ENCODE peak calls at places on chromosomes 13 and 19, in six cellular contexts. N is H1, A is HCT116, S is HepG2, Y is GM12878, E is SK-N-SH. L is an unnamed sample.

GRCh38 chr13:79722885-79723445 is 242.0 kb downstream of the NDFIP2 start:
- DNase-seq in N (no peak), A (no peak), S (no peak), Y (no peak), E (no peak), L (no peak)

GRCh38 chr19:44803442-44804428 is 5.2 kb upstream of the BCAM start:
- DNase-seq in N (no peak), A (no peak), S (no peak), Y (no peak), E (peak; percentile 12), L (peak; percentile 86)

GRCh38 chr19:45097776-45098520 is 5.0 kb downstream of the PPP1R37 start:
- DNase-seq in N (no peak), A (no peak), S (peak; percentile 90), Y (no peak), E (no peak), L (no peak)

GRCh38 chr19:10368101-10368803 is 12.1 kb downstream of the TYK2 start:
- DNase-seq in N (no peak), A (no peak), S (no peak), Y (no peak), E (peak; percentile 44), L (no peak)

GRCh38 chr19:1933245-1933644 is 7.7 kb upstream of the CSNK1G2 start:
- DNase-seq in N (no peak), A (no peak), S (no peak), Y (no peak), E (no peak), L (no peak)

GRCh38 chr13:20441879-20442278 is 83.8 kb downstream of the CRYL1 start:
- DNase-seq in N (no peak), A (peak; percentile 62), S (no peak), Y (no peak), E (no peak), L (no peak)

GRCh38 chr19:1429750-1430149 is 8.4 kb upstream of the RPS15 start:
- DNase-seq in N (no peak), A (no peak), S (no peak), Y (no peak), E (no peak), L (no peak)

GRCh38 chr13:72458701-72459100 is 268.7 kb downstream of the MZT1 start:
- DNase-seq in N (no peak), A (no peak), S (no peak), Y (no peak), E (no peak), L (no peak)

GRCh38 chr19:19464339-19465098 is 50.8 kb downstream of the TSSK6 start:
- DNase-seq in N (no peak), A (no peak), S (no peak), Y (no peak), E (no peak), L (no peak)

GRCh38 chr13:23460309-23460708 is 26.8 kb upstream of the SACS start:
- DNase-seq in N (no peak), A (no peak), S (no peak), Y (peak; percentile 71), E (no peak), L (no peak)

GRCh38 chr19:17797397-17798201 is 2.7 kb downstream of the B3GNT3 start:
- DNase-seq in N (no peak), A (peak; percentile 94), S (peak; percentile 95), Y (no peak), E (peak; percentile 48), L (no peak)

GRCh38 chr19:58401825-58402433 is 6.5 kb downstream of the RNF225 start:
- DNase-seq in N (no peak), A (no peak), S (no peak), Y (no peak), E (no peak), L (no peak)

GRCh38 chr13:50910483-50910805 is 853 bp downstream of the RNASEH2B start:
- DNase-seq in N (no peak), A (peak; percentile 27), S (peak; percentile 29), Y (no peak), E (peak; percentile 73), L (no peak)

GRCh38 chr19:52535831-52536800 is 8.6 kb downstream of the ZNF808 start:
- DNase-seq in N (peak; percentile 41), A (no peak), S (no peak), Y (peak; percentile 67), E (peak; percentile 84), L (no peak)

GRCh38 chr13:38657191-38657590 is 29.7 kb upstream of the FREM2 start:
- DNase-seq in N (no peak), A (no peak), S (no peak), Y (no peak), E (no peak), L (no peak)

GRCh38 chr13:45305079-45305478 is 35.9 kb downstream of the TPT1 start:
- DNase-seq in N (no peak), A (no peak), S (no peak), Y (no peak), E (no peak), L (no peak)

GRCh38 chr13:20901668-20902437 is 693 bp downstream of the XPO4 start:
- DNase-seq in N (no peak), A (peak; percentile 15), S (peak; percentile 54), Y (no peak), E (peak; percentile 47), L (no peak)

GRCh38 chr19:2150794-2151338 is 500 bp downstream of the AP3D1 start:
- DNase-seq in N (no peak), A (no peak), S (no peak), Y (no peak), E (no peak), L (no peak)

GRCh38 chr13:79678100-79678499 is 197.1 kb downstream of the NDFIP2 start:
- DNase-seq in N (no peak), A (no peak), S (peak; percentile 24), Y (no peak), E (no peak), L (no peak)

GRCh38 chr13:98462241-98462882 is 114.5 kb downstream of the STK24 start:
- DNase-seq in N (no peak), A (no peak), S (no peak), Y (no peak), E (no peak), L (no peak)

GRCh38 chr13:74825170-74825948 is 656.6 kb downstream of the TBC1D4 start:
- DNase-seq in N (no peak), A (no peak), S (no peak), Y (no peak), E (no peak), L (no peak)

GRCh38 chr13:32824671-32825070 is 191.6 kb upstream of the KL start:
- DNase-seq in N (peak; percentile 57), A (peak; percentile 64), S (no peak), Y (no peak), E (no peak), L (no peak)

GRCh38 chr13:95588721-95589120 is 36.2 kb downstream of the CLDN10 start:
- DNase-seq in N (no peak), A (no peak), S (no peak), Y (no peak), E (no peak), L (no peak)

GRCh38 chr13:102225892-102226291 is 176.0 kb downstream of the FGF14 start:
- DNase-seq in N (no peak), A (no peak), S (no peak), Y (no peak), E (no peak), L (no peak)

GRCh38 chr19:8333771-8334457 is 9.1 kb downstream of the KANK3 start:
- DNase-seq in N (no peak), A (no peak), S (no peak), Y (no peak), E (peak; percentile 38), L (no peak)

GRCh38 chr13:50123002-50123401 is 107.8 kb downstream of the KCNRG start:
- DNase-seq in N (no peak), A (no peak), S (peak; percentile 41), Y (no peak), E (no peak), L (no peak)

GRCh38 chr13:22793598-22794134 is 387.1 kb upstream of the SGCG start:
- DNase-seq in N (no peak), A (peak; percentile 84), S (peak; percentile 99), Y (no peak), E (no peak), L (no peak)

DNA sequence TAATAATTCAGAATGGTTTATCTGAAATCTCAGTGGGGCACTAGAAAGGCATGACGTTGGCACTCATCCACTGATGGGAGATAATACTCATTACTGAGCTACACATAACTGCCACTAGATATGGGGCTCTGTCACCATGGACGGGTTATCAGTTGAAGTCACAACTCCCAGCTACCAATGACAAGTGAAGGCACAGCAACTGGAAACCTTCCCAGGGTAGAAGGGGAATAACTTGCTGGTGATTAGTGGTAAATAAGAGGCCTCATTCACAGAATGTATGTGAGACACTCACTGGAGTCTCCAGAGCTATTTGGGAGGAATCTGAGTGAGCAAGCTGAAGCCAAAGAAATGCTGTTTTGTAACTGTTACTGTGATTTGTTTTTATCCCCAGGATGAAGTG is 249.6 kb downstream of the ENOX1 start:
- DNase-seq in N (no peak), A (no peak), S (no peak), Y (no peak), E (peak; percentile 34), L (no peak)
- TF ChIP-seq JUND in N (no peak), A (no peak), S (no peak), Y (no peak), E (no peak), L (no peak)

GRCh38 chr13:40171566-40171965 is 494.9 kb downstream of the FOXO1 start:
- DNase-seq in N (no peak), A (no peak), S (no peak), Y (no peak), E (no peak), L (no peak)
- TF ChIP-seq JUND in N (no peak), A (no peak), S (no peak), Y (no peak), E (no peak), L (no peak)

GRCh38 chr13:90721937-90722336 is 625.5 kb upstream of the MIR17HG start:
- DNase-seq in N (no peak), A (no peak), S (no peak), Y (no peak), E (no peak), L (no peak)
- TF ChIP-seq JUND in N (no peak), A (no peak), S (no peak), Y (no peak), E (no peak), L (no peak)

GRCh38 chr13:39777527-39778061 is 122.1 kb downstream of the COG6 start:
- DNase-seq in N (no peak), A (peak; percentile 32), S (no peak), Y (no peak), E (no peak), L (no peak)

GRCh38 chr13:39776439-39776838 is 121.0 kb downstream of the COG6 start:
- DNase-seq in N (no peak), A (no peak), S (no peak), Y (no peak), E (no peak), L (no peak)

GRCh38 chr13:39777021-39777420 is 121.6 kb downstream of the COG6 start:
- DNase-seq in N (no peak), A (no peak), S (no peak), Y (no peak), E (no peak), L (no peak)

GRCh38 chr13:39781381-39781780 is 125.9 kb downstream of the COG6 start:
- DNase-seq in N (no peak), A (no peak), S (no peak), Y (no peak), E (no peak), L (no peak)

GRCh38 chr13:39779337-39780270 is 124.1 kb downstream of the COG6 start:
- DNase-seq in N (no peak), A (no peak), S (no peak), Y (no peak), E (no peak), L (no peak)
- TF ChIP-seq JUND in N (no peak), A (no peak), S (no peak), Y (no peak), E (peak; percentile 69), L (no peak)